ENCODE peak calls at places on chromosome 4, in seven cellular contexts. Y is cardiac fibroblast, D is H54, E is myocyte, T is GM12891, I is lung, F is left ventricle myocardium inferior. V is an unnamed sample.

GRCh38 chr4:148116264-148116663 is 325.9 kb downstream of the NR3C2 start:
- DNase-seq in T (no peak), D (no peak), E (peak), F (no peak), Y (peak), I (no peak), V (no peak)

GRCh38 chr4:72067051-72067450 is 35.3 kb downstream of the NPFFR2 start:
- DNase-seq in I (no peak), F (no peak), Y (no peak), T (no peak), D (no peak), E (no peak), V (no peak)

GRCh38 chr4:148632476-148632875 is 190.3 kb upstream of the NR3C2 start:
- DNase-seq in Y (no peak), T (no peak), D (no peak), I (no peak), F (no peak), E (no peak), V (no peak)

GRCh38 chr4:110417151-110417550 is 58.8 kb upstream of the ENPEP start:
- DNase-seq in T (no peak), I (no peak), D (no peak), E (no peak), F (no peak), Y (no peak), V (no peak)

GRCh38 chr4:110106946-110107325 is 91.5 kb downstream of the ELOVL6 start:
- DNase-seq in D (no peak), T (no peak), I (no peak), F (no peak), Y (peak), E (no peak), V (peak)

GRCh38 chr4:124997907-124998306 is 285.4 kb upstream of the ANKRD50 start:
- DNase-seq in I (no peak), F (no peak), Y (no peak), T (no peak), D (no peak), E (no peak), V (no peak)

GRCh38 chr4:48813984-48814383 is 16.9 kb upstream of the OCIAD1 start:
- DNase-seq in D (no peak), I (no peak), E (peak), T (peak), F (no peak), Y (no peak), V (no peak)

GRCh38 chr4:168540086-168540864 is 43.4 kb downstream of the PALLD start:
- DNase-seq in I (no peak), Y (peak), T (no peak), E (peak), F (no peak), D (no peak), V (no peak)

GRCh38 chr4:21888195-21888976 is 60.2 kb downstream of the KCNIP4 start:
- DNase-seq in D (no peak), E (peak), I (no peak), Y (peak), T (no peak), F (no peak), V (peak)

GRCh38 chr4:80202190-80202711 is 4.9 kb downstream of the PRDM8 start:
- DNase-seq in E (peak), F (peak), T (peak), Y (peak), I (peak), D (no peak), V (peak)

GRCh38 chr4:70841951-70842350 is 2.3 kb upstream of the GRSF1 start:
- DNase-seq in D (no peak), I (no peak), T (no peak), F (no peak), E (peak), Y (no peak), V (no peak)

GRCh38 chr4:23245196-23245595 is 552.5 kb downstream of the GBA3 start:
- DNase-seq in F (no peak), T (no peak), Y (no peak), I (no peak), E (no peak), D (no peak), V (no peak)

GRCh38 chr4:179585761-179586160 is 2143.5 kb upstream of the AGA start:
- DNase-seq in E (no peak), F (no peak), D (no peak), Y (no peak), T (no peak), I (no peak), V (no peak)

GRCh38 chr4:122827899-122828601 is 1.4 kb downstream of the FGF2 start:
- DNase-seq in F (no peak), D (no peak), E (peak), I (no peak), T (peak), Y (peak), V (peak)

GRCh38 chr4:186554485-186554884 is 882 bp downstream of the MTNR1A start:
- DNase-seq in T (no peak), I (peak), Y (peak), F (no peak), E (peak), D (no peak), V (peak)

GRCh38 chr4:131650951-131651350 is 1498.1 kb upstream of the PCDH10 start:
- DNase-seq in I (no peak), Y (no peak), E (no peak), F (no peak), D (no peak), T (no peak), V (no peak)

GRCh38 chr4:125132281-125132680 is 182.5 kb upstream of the FAT4 start:
- DNase-seq in Y (no peak), T (no peak), E (peak), F (no peak), D (no peak), I (no peak), V (no peak)

GRCh38 chr4:41796545-41797210 is 48.2 kb upstream of the PHOX2B start:
- DNase-seq in D (no peak), F (no peak), Y (no peak), E (peak), I (no peak), T (no peak), V (peak)

GRCh38 chr4:120929847-120930246 is 7.3 kb upstream of the PRDM5 start:
- DNase-seq in E (no peak), I (no peak), T (no peak), D (no peak), F (no peak), Y (no peak), V (no peak)

GRCh38 chr4:143286733-143287570 is 49.7 kb upstream of the GAB1 start:
- DNase-seq in E (peak), D (no peak), I (no peak), F (no peak), Y (peak), T (no peak), V (peak)

GRCh38 chr4:54082168-54082567 is 17.8 kb upstream of the CHIC2 start:
- DNase-seq in I (no peak), D (no peak), F (no peak), T (no peak), E (peak), Y (peak), V (peak)

GRCh38 chr4:94140998-94141397 is 66.7 kb upstream of the SMARCAD1 start:
- DNase-seq in E (no peak), D (no peak), T (no peak), Y (no peak), F (no peak), I (no peak), V (no peak)

GRCh38 chr4:173527103-173527876 is 2.7 kb downstream of the HAND2 start:
- DNase-seq in F (no peak), I (no peak), E (no peak), D (no peak), T (no peak), Y (peak), V (no peak)

GRCh38 chr4:124631760-124632159 is 80.8 kb downstream of the ANKRD50 start:
- DNase-seq in F (no peak), T (no peak), D (peak), Y (peak), I (peak), E (peak), V (peak)

GRCh38 chr4:159697322-159698283 is 594.7 kb downstream of the RAPGEF2 start:
- DNase-seq in I (no peak), D (no peak), Y (no peak), E (peak), F (no peak), T (no peak), V (no peak)

GRCh38 chr4:113718252-113718651 is 43.3 kb downstream of the CAMK2D start:
- DNase-seq in F (no peak), D (no peak), Y (no peak), E (no peak), I (no peak), T (no peak), V (no peak)

GRCh38 chr4:114108869-114109268 is 129.4 kb upstream of the ARSJ start:
- DNase-seq in D (no peak), T (no peak), F (no peak), E (peak), Y (peak), I (no peak), V (peak)

GRCh38 chr4:1720163-1720983 is 750 bp downstream of the TMEM129 start:
- DNase-seq in I (peak), F (peak), T (no peak), E (peak), Y (peak), D (no peak), V (peak)

GRCh38 chr4:156889616-156890594 is 81.7 kb downstream of the PDGFC start:
- DNase-seq in E (peak), D (no peak), Y (peak), F (peak), T (no peak), I (no peak), V (peak)

GRCh38 chr4:2341261-2341841 is 77.1 kb downstream of the ZFYVE28 start:
- DNase-seq in T (no peak), Y (no peak), E (no peak), I (peak), F (no peak), D (no peak), V (no peak)

GRCh38 chr4:7291372-7292135 is 99.2 kb downstream of the SORCS2 start:
- DNase-seq in Y (peak), T (no peak), F (peak), E (no peak), I (no peak), D (no peak), V (peak)

GRCh38 chr4:107654694-107655093 is 65.3 kb downstream of the PAPSS1 start:
- DNase-seq in F (no peak), T (no peak), I (no peak), D (no peak), E (no peak), Y (peak), V (no peak)

GRCh38 chr4:177385576-177386320 is 56.5 kb downstream of the AGA start:
- DNase-seq in D (no peak), F (no peak), T (no peak), I (no peak), Y (peak), E (no peak), V (no peak)

GRCh38 chr4:7073526-7074390 is 5.9 kb upstream of the GRPEL1 start:
- DNase-seq in Y (peak), D (peak), T (peak), F (no peak), E (peak), I (no peak), V (peak)

GRCh38 chr4:107359208-107359607 is 323.1 kb upstream of the DKK2 start:
- DNase-seq in E (no peak), T (no peak), D (no peak), I (no peak), F (no peak), Y (no peak), V (no peak)